ENCODE peak calls at places on chromosomes 1 and 21, in six cellular contexts. One of them, this sample, is unnamed.

GRCh38 chr21:43814215-43815106 is 25.1 kb downstream of the RRP1 start:
- DNase-seq in dermis blood vessel endothelial cell: no peak
- DNase-seq in GM04504: no peak
- DNase-seq in psoas muscle: peak; percentile 33
- DNase-seq in stimulated activated CD8-positive, alpha-beta memory T cell treated with anti-CD3 and anti-CD28 coated beads, Interleukin-2, amount 100 ng/mL, for 1 hour: no peak
- DNase-seq in left cardiac atrium: no peak
- DNase-seq in this sample: no peak

GRCh38 chr1:165843304-165843703 is 15.9 kb downstream of the UCK2 start:
- DNase-seq in dermis blood vessel endothelial cell: no peak
- DNase-seq in GM04504: no peak
- DNase-seq in psoas muscle: no peak
- DNase-seq in stimulated activated CD8-positive, alpha-beta memory T cell treated with anti-CD3 and anti-CD28 coated beads, Interleukin-2, amount 100 ng/mL, for 1 hour: no peak
- DNase-seq in left cardiac atrium: no peak
- DNase-seq in this sample: no peak

GRCh38 chr1:113905435-113905861 is 322 bp downstream of the DCLRE1B start:
- DNase-seq in dermis blood vessel endothelial cell: peak; percentile 27
- DNase-seq in GM04504: no peak
- DNase-seq in psoas muscle: no peak
- DNase-seq in stimulated activated CD8-positive, alpha-beta memory T cell treated with anti-CD3 and anti-CD28 coated beads, Interleukin-2, amount 100 ng/mL, for 1 hour: peak; percentile 3
- DNase-seq in left cardiac atrium: peak; percentile 44
- DNase-seq in this sample: no peak

GRCh38 chr21:33640697-33641338 is 723 bp downstream of the CRYZL1 start:
- DNase-seq in dermis blood vessel endothelial cell: peak; percentile 53
- DNase-seq in GM04504: peak; percentile 8
- DNase-seq in psoas muscle: no peak
- DNase-seq in stimulated activated CD8-positive, alpha-beta memory T cell treated with anti-CD3 and anti-CD28 coated beads, Interleukin-2, amount 100 ng/mL, for 1 hour: no peak
- DNase-seq in left cardiac atrium: no peak
- DNase-seq in this sample: no peak

GRCh38 chr1:15186846-15187151 is 33.3 kb downstream of the TMEM51 start:
- DNase-seq in dermis blood vessel endothelial cell: no peak
- DNase-seq in GM04504: no peak
- DNase-seq in psoas muscle: no peak
- DNase-seq in stimulated activated CD8-positive, alpha-beta memory T cell treated with anti-CD3 and anti-CD28 coated beads, Interleukin-2, amount 100 ng/mL, for 1 hour: no peak
- DNase-seq in left cardiac atrium: no peak
- DNase-seq in this sample: no peak

GRCh38 chr1:164803366-164803765 is 244.4 kb downstream of the PBX1 start:
- DNase-seq in dermis blood vessel endothelial cell: no peak
- DNase-seq in GM04504: no peak
- DNase-seq in psoas muscle: no peak
- DNase-seq in stimulated activated CD8-positive, alpha-beta memory T cell treated with anti-CD3 and anti-CD28 coated beads, Interleukin-2, amount 100 ng/mL, for 1 hour: no peak
- DNase-seq in left cardiac atrium: no peak
- DNase-seq in this sample: no peak

GRCh38 chr1:15833069-15833679 is 14.3 kb upstream of the SPEN start:
- DNase-seq in dermis blood vessel endothelial cell: peak; percentile 25
- DNase-seq in GM04504: no peak
- DNase-seq in psoas muscle: peak; percentile 77
- DNase-seq in stimulated activated CD8-positive, alpha-beta memory T cell treated with anti-CD3 and anti-CD28 coated beads, Interleukin-2, amount 100 ng/mL, for 1 hour: no peak
- DNase-seq in left cardiac atrium: peak; percentile 73
- DNase-seq in this sample: no peak

GRCh38 chr1:148362141-148362929 is 120.8 kb downstream of the PPIAL4G start:
- DNase-seq in dermis blood vessel endothelial cell: no peak
- DNase-seq in GM04504: no peak
- DNase-seq in psoas muscle: no peak
- DNase-seq in stimulated activated CD8-positive, alpha-beta memory T cell treated with anti-CD3 and anti-CD28 coated beads, Interleukin-2, amount 100 ng/mL, for 1 hour: no peak
- DNase-seq in left cardiac atrium: no peak
- DNase-seq in this sample: peak; percentile 67

GRCh38 chr1:107572674-107573205 is 392.2 kb downstream of the VAV3 start:
- DNase-seq in dermis blood vessel endothelial cell: no peak
- DNase-seq in GM04504: peak; percentile 77
- DNase-seq in psoas muscle: no peak
- DNase-seq in stimulated activated CD8-positive, alpha-beta memory T cell treated with anti-CD3 and anti-CD28 coated beads, Interleukin-2, amount 100 ng/mL, for 1 hour: no peak
- DNase-seq in left cardiac atrium: no peak
- DNase-seq in this sample: no peak

GRCh38 chr1:209398330-209398991 is 185.1 kb upstream of the CAMK1G start:
- DNase-seq in dermis blood vessel endothelial cell: no peak
- DNase-seq in GM04504: peak; percentile 91
- DNase-seq in psoas muscle: no peak
- DNase-seq in stimulated activated CD8-positive, alpha-beta memory T cell treated with anti-CD3 and anti-CD28 coated beads, Interleukin-2, amount 100 ng/mL, for 1 hour: no peak
- DNase-seq in left cardiac atrium: peak; percentile 27
- DNase-seq in this sample: no peak

GRCh38 chr1:194776657-194777056 is 1590.2 kb upstream of the B3GALT2 start:
- DNase-seq in dermis blood vessel endothelial cell: no peak
- DNase-seq in GM04504: no peak
- DNase-seq in psoas muscle: no peak
- DNase-seq in stimulated activated CD8-positive, alpha-beta memory T cell treated with anti-CD3 and anti-CD28 coated beads, Interleukin-2, amount 100 ng/mL, for 1 hour: no peak
- DNase-seq in left cardiac atrium: no peak
- DNase-seq in this sample: no peak

GRCh38 chr1:192702212-192702993 is 66.5 kb downstream of the RGS13 start:
- DNase-seq in dermis blood vessel endothelial cell: peak; percentile 36
- DNase-seq in GM04504: peak; percentile 57
- DNase-seq in psoas muscle: no peak
- DNase-seq in stimulated activated CD8-positive, alpha-beta memory T cell treated with anti-CD3 and anti-CD28 coated beads, Interleukin-2, amount 100 ng/mL, for 1 hour: no peak
- DNase-seq in left cardiac atrium: no peak
- DNase-seq in this sample: no peak

GRCh38 chr1:15609631-15610030 is 7.6 kb upstream of the DDI2 start:
- DNase-seq in dermis blood vessel endothelial cell: no peak
- DNase-seq in GM04504: no peak
- DNase-seq in psoas muscle: no peak
- DNase-seq in stimulated activated CD8-positive, alpha-beta memory T cell treated with anti-CD3 and anti-CD28 coated beads, Interleukin-2, amount 100 ng/mL, for 1 hour: no peak
- DNase-seq in left cardiac atrium: no peak
- DNase-seq in this sample: no peak

GRCh38 chr1:229310833-229311232 is 32.0 kb downstream of the CCSAP start:
- DNase-seq in dermis blood vessel endothelial cell: no peak
- DNase-seq in GM04504: no peak
- DNase-seq in psoas muscle: no peak
- DNase-seq in stimulated activated CD8-positive, alpha-beta memory T cell treated with anti-CD3 and anti-CD28 coated beads, Interleukin-2, amount 100 ng/mL, for 1 hour: no peak
- DNase-seq in left cardiac atrium: no peak
- DNase-seq in this sample: no peak

GRCh38 chr1:31805318-31805717 is 10.5 kb downstream of the SPOCD1 start:
- DNase-seq in dermis blood vessel endothelial cell: no peak
- DNase-seq in GM04504: no peak
- DNase-seq in psoas muscle: no peak
- DNase-seq in stimulated activated CD8-positive, alpha-beta memory T cell treated with anti-CD3 and anti-CD28 coated beads, Interleukin-2, amount 100 ng/mL, for 1 hour: no peak
- DNase-seq in left cardiac atrium: no peak
- DNase-seq in this sample: no peak

GRCh38 chr1:92356956-92357355 is 58.1 kb downstream of the RPAP2 start:
- DNase-seq in dermis blood vessel endothelial cell: no peak
- DNase-seq in GM04504: peak; percentile 26
- DNase-seq in psoas muscle: no peak
- DNase-seq in stimulated activated CD8-positive, alpha-beta memory T cell treated with anti-CD3 and anti-CD28 coated beads, Interleukin-2, amount 100 ng/mL, for 1 hour: no peak
- DNase-seq in left cardiac atrium: no peak
- DNase-seq in this sample: no peak

GRCh38 chr1:65392497-65392896 is 28.0 kb upstream of the LEPR start:
- DNase-seq in dermis blood vessel endothelial cell: no peak
- DNase-seq in GM04504: no peak
- DNase-seq in psoas muscle: no peak
- DNase-seq in stimulated activated CD8-positive, alpha-beta memory T cell treated with anti-CD3 and anti-CD28 coated beads, Interleukin-2, amount 100 ng/mL, for 1 hour: no peak
- DNase-seq in left cardiac atrium: no peak
- DNase-seq in this sample: no peak

GRCh38 chr1:36119451-36119850 is 5.6 kb downstream of the COL8A2 start:
- DNase-seq in dermis blood vessel endothelial cell: no peak
- DNase-seq in GM04504: no peak
- DNase-seq in psoas muscle: no peak
- DNase-seq in stimulated activated CD8-positive, alpha-beta memory T cell treated with anti-CD3 and anti-CD28 coated beads, Interleukin-2, amount 100 ng/mL, for 1 hour: no peak
- DNase-seq in left cardiac atrium: no peak
- DNase-seq in this sample: no peak

GRCh38 chr21:31137951-31138350 is 99.7 kb upstream of the KRTAP19-8 start:
- DNase-seq in dermis blood vessel endothelial cell: no peak
- DNase-seq in GM04504: no peak
- DNase-seq in psoas muscle: no peak
- DNase-seq in stimulated activated CD8-positive, alpha-beta memory T cell treated with anti-CD3 and anti-CD28 coated beads, Interleukin-2, amount 100 ng/mL, for 1 hour: no peak
- DNase-seq in left cardiac atrium: no peak
- DNase-seq in this sample: no peak

GRCh38 chr1:24507423-24507804 is 4.8 kb downstream of the RCAN3 start:
- DNase-seq in dermis blood vessel endothelial cell: no peak
- DNase-seq in GM04504: no peak
- DNase-seq in psoas muscle: no peak
- DNase-seq in stimulated activated CD8-positive, alpha-beta memory T cell treated with anti-CD3 and anti-CD28 coated beads, Interleukin-2, amount 100 ng/mL, for 1 hour: no peak
- DNase-seq in left cardiac atrium: no peak
- DNase-seq in this sample: no peak

GRCh38 chr1:94305704-94306103 is 68.3 kb upstream of the ARHGAP29 start:
- DNase-seq in dermis blood vessel endothelial cell: no peak
- DNase-seq in GM04504: no peak
- DNase-seq in psoas muscle: no peak
- DNase-seq in stimulated activated CD8-positive, alpha-beta memory T cell treated with anti-CD3 and anti-CD28 coated beads, Interleukin-2, amount 100 ng/mL, for 1 hour: no peak
- DNase-seq in left cardiac atrium: no peak
- DNase-seq in this sample: no peak

GRCh38 chr1:246117066-246117791 is 389.9 kb downstream of the SMYD3 start:
- DNase-seq in dermis blood vessel endothelial cell: peak; percentile 75
- DNase-seq in GM04504: no peak
- DNase-seq in psoas muscle: no peak
- DNase-seq in stimulated activated CD8-positive, alpha-beta memory T cell treated with anti-CD3 and anti-CD28 coated beads, Interleukin-2, amount 100 ng/mL, for 1 hour: no peak
- DNase-seq in left cardiac atrium: no peak
- DNase-seq in this sample: no peak

GRCh38 chr21:35831791-35832190 is 228.5 kb downstream of the SETD4 start:
- DNase-seq in dermis blood vessel endothelial cell: no peak
- DNase-seq in GM04504: no peak
- DNase-seq in psoas muscle: no peak
- DNase-seq in stimulated activated CD8-positive, alpha-beta memory T cell treated with anti-CD3 and anti-CD28 coated beads, Interleukin-2, amount 100 ng/mL, for 1 hour: no peak
- DNase-seq in left cardiac atrium: no peak
- DNase-seq in this sample: no peak

GRCh38 chr21:41361786-41362604 is at the start of gene MX2:
- DNase-seq in dermis blood vessel endothelial cell: peak; percentile 28
- DNase-seq in GM04504: peak; percentile 80
- DNase-seq in psoas muscle: peak; percentile 87
- DNase-seq in stimulated activated CD8-positive, alpha-beta memory T cell treated with anti-CD3 and anti-CD28 coated beads, Interleukin-2, amount 100 ng/mL, for 1 hour: peak; percentile 51
- DNase-seq in left cardiac atrium: peak; percentile 85
- DNase-seq in this sample: no peak

GRCh38 chr1:209080170-209080781 is 503.2 kb upstream of the CAMK1G start:
- DNase-seq in dermis blood vessel endothelial cell: no peak
- DNase-seq in GM04504: no peak
- DNase-seq in psoas muscle: no peak
- DNase-seq in stimulated activated CD8-positive, alpha-beta memory T cell treated with anti-CD3 and anti-CD28 coated beads, Interleukin-2, amount 100 ng/mL, for 1 hour: no peak
- DNase-seq in left cardiac atrium: no peak
- DNase-seq in this sample: no peak

GRCh38 chr1:212162635-212163034 is 122.6 kb upstream of the PPP2R5A start:
- DNase-seq in dermis blood vessel endothelial cell: peak; percentile 75
- DNase-seq in GM04504: peak; percentile 31
- DNase-seq in psoas muscle: no peak
- DNase-seq in stimulated activated CD8-positive, alpha-beta memory T cell treated with anti-CD3 and anti-CD28 coated beads, Interleukin-2, amount 100 ng/mL, for 1 hour: no peak
- DNase-seq in left cardiac atrium: peak; percentile 59
- DNase-seq in this sample: no peak

GRCh38 chr1:205440476-205441317 is 15.1 kb downstream of the BLACAT1 start:
- DNase-seq in dermis blood vessel endothelial cell: peak; percentile 73
- DNase-seq in GM04504: no peak
- DNase-seq in psoas muscle: no peak
- DNase-seq in stimulated activated CD8-positive, alpha-beta memory T cell treated with anti-CD3 and anti-CD28 coated beads, Interleukin-2, amount 100 ng/mL, for 1 hour: peak; percentile 33
- DNase-seq in left cardiac atrium: peak; percentile 57
- DNase-seq in this sample: no peak

GRCh38 chr1:167705250-167705649 is 16.5 kb upstream of the MPZL1 start:
- DNase-seq in dermis blood vessel endothelial cell: no peak
- DNase-seq in GM04504: no peak
- DNase-seq in psoas muscle: no peak
- DNase-seq in stimulated activated CD8-positive, alpha-beta memory T cell treated with anti-CD3 and anti-CD28 coated beads, Interleukin-2, amount 100 ng/mL, for 1 hour: no peak
- DNase-seq in left cardiac atrium: no peak
- DNase-seq in this sample: no peak